ENCODE peak calls at places on chromosomes 3 and 15, in six cellular contexts. F is fibroblast of mammary gland, M is NCI-H446, O is retinal pigment epithelial cell, D is neural crest cell, L is AG08396. Q is an unnamed sample.

GRCh38 chr3:63870606-63871005 is 6.9 kb downstream of the ATXN7 start:
- DNase-seq in F (no peak), M (no peak), O (no peak), D (no peak), L (no peak), Q (no peak)

GRCh38 chr15:73786518-73786917 is 33.4 kb upstream of the INSYN1 start:
- DNase-seq in F (no peak), M (no peak), O (no peak), D (no peak), L (no peak), Q (no peak)

GRCh38 chr3:54294214-54294613 is 171.9 kb downstream of the CACNA2D3 start:
- DNase-seq in F (no peak), M (no peak), O (no peak), D (no peak), L (no peak), Q (no peak)

GRCh38 chr3:55709411-55709997 is 222.4 kb upstream of the WNT5A start:
- DNase-seq in F (no peak), M (no peak), O (no peak), D (no peak), L (no peak), Q (no peak)

GRCh38 chr15:89406756-89407650 is 72.4 kb upstream of the POLG start:
- DNase-seq in F (no peak), M (no peak), O (no peak), D (no peak), L (no peak), Q (no peak)

GRCh38 chr3:183122257-183122932 is 23.1 kb upstream of the MCCC1 start:
- DNase-seq in F (peak; percentile 71), M (peak; percentile 19), O (peak; percentile 22), D (no peak), L (peak; percentile 73), Q (peak; percentile 40)

GRCh38 chr3:140055032-140055791 is 120.2 kb downstream of the CLSTN2 start:
- DNase-seq in F (no peak), M (no peak), O (no peak), D (no peak), L (no peak), Q (no peak)

GRCh38 chr3:190581041-190581501 is 67.2 kb downstream of the IL1RAP start:
- DNase-seq in F (no peak), M (no peak), O (no peak), D (no peak), L (peak; percentile 15), Q (no peak)

GRCh38 chr3:142647856-142648255 is 51.7 kb downstream of the PLS1 start:
- DNase-seq in F (peak; percentile 53), M (no peak), O (peak; percentile 74), D (no peak), L (no peak), Q (peak; percentile 9)

GRCh38 chr3:64131755-64132154 is 93.5 kb downstream of the PRICKLE2 start:
- DNase-seq in F (no peak), M (no peak), O (no peak), D (no peak), L (no peak), Q (no peak)

GRCh38 chr3:141830508-141830907 is 45.9 kb upstream of the ATP1B3 start:
- DNase-seq in F (no peak), M (no peak), O (no peak), D (no peak), L (no peak), Q (no peak)